ENCODE peak calls at places on chromosomes 16 and 17, in six cellular contexts. O, M, L, F, U and P are unnamed samples.

GRCh38 chr17:60832206-60832605 is 154.6 kb downstream of the BCAS3 start:
- DNase-seq in U (no peak), M (peak), F (no peak), O (no peak), L (no peak), P (no peak)

GRCh38 chr17:18213666-18214270 is 11.7 kb upstream of the LLGL1 start:
- DNase-seq in M (peak), O (no peak), F (no peak), U (peak), L (no peak), P (no peak)

GRCh38 chr16:66741131-66741900 is 10.1 kb downstream of the DYNC1LI2 start:
- DNase-seq in L (peak), M (peak), O (no peak), U (peak), F (no peak), P (no peak)

GRCh38 chr16:50195276-50195675 is 42.2 kb downstream of the TENT4B start:
- DNase-seq in U (peak), M (peak), F (no peak), L (peak), O (no peak), P (no peak)

GRCh38 chr17:83097831-83098230 is 18.4 kb downstream of the METRNL start:
- DNase-seq in O (no peak), L (no peak), F (no peak), U (no peak), M (no peak), P (no peak)

GRCh38 chr16:66986559-66986958 is 1.8 kb upstream of the CES4A start:
- DNase-seq in U (no peak), O (no peak), M (no peak), F (no peak), L (no peak), P (no peak)

GRCh38 chr17:39199673-39199985 is 454 bp upstream of the RPL19 start:
- DNase-seq in L (no peak), U (no peak), M (no peak), O (no peak), F (no peak), P (no peak)

GRCh38 chr16:4814542-4815173 is 12.2 kb upstream of the ROGDI start:
- DNase-seq in U (no peak), M (peak), O (no peak), F (no peak), L (no peak), P (no peak)

GRCh38 chr17:74147436-74147835 is 56.0 kb upstream of the RPL38 start:
- DNase-seq in F (no peak), O (peak), U (no peak), M (no peak), L (no peak), P (no peak)

GRCh38 chr17:43949777-43950176 is 4.0 kb downstream of the PYY start:
- DNase-seq in O (no peak), F (no peak), L (no peak), M (no peak), U (no peak), P (no peak)

GRCh38 chr16:369866-370436 is 387 bp downstream of the MRPL28 start:
- DNase-seq in U (no peak), L (no peak), F (no peak), M (peak), O (no peak), P (no peak)

GRCh38 chr16:20349615-20350014 is 2.9 kb downstream of the UMOD start:
- DNase-seq in L (no peak), M (no peak), F (no peak), U (no peak), O (no peak), P (peak)

GRCh38 chr16:27314161-27314723 is 468 bp downstream of the IL4R start:
- DNase-seq in L (peak), U (peak), F (no peak), M (peak), O (no peak), P (peak)

GRCh38 chr17:8628609-8629169 is 1.8 kb downstream of the MYH10 start:
- DNase-seq in M (no peak), U (no peak), L (no peak), O (no peak), F (no peak), P (no peak)

GRCh38 chr16:50666658-50667496 is 14.2 kb downstream of the SNX20 start:
- DNase-seq in M (no peak), O (peak), F (no peak), L (no peak), U (no peak), P (no peak)

GRCh38 chr17:78168906-78169793 is 769 bp downstream of the SYNGR2 start:
- DNase-seq in M (peak), U (peak), L (peak), O (peak), F (no peak), P (peak)

GRCh38 chr16:87701505-87701921 is 64.3 kb downstream of the KLHDC4 start:
- DNase-seq in M (no peak), L (no peak), O (no peak), U (no peak), F (no peak), P (no peak)

GRCh38 chr16:27246439-27246838 is 22.1 kb downstream of the NSMCE1 start:
- DNase-seq in U (no peak), M (no peak), F (no peak), O (peak), L (no peak), P (no peak)

GRCh38 chr16:85174871-85175723 is 62.8 kb upstream of the CIBAR2 start:
- DNase-seq in L (peak), O (no peak), U (peak), M (no peak), F (no peak), P (no peak)

GRCh38 chr17:64153565-64153964 is 23.6 kb upstream of the ERN1 start:
- DNase-seq in O (no peak), U (no peak), M (no peak), L (no peak), F (no peak), P (no peak)

GRCh38 chr17:59763861-59764260 is 56.4 kb downstream of the VMP1 start:
- DNase-seq in M (peak), F (no peak), O (no peak), U (peak), L (peak), P (no peak)

GRCh38 chr17:15081008-15081407 is 184.1 kb downstream of the PMP22 start:
- DNase-seq in M (no peak), L (no peak), F (no peak), U (no peak), O (no peak), P (no peak)

GRCh38 chr17:49886036-49886435 is 38.2 kb upstream of the TAC4 start:
- DNase-seq in M (peak), L (no peak), U (no peak), F (no peak), O (no peak), P (no peak)

GRCh38 chr16:89871895-89872294 is 1.5 kb upstream of the TCF25 start:
- DNase-seq in O (no peak), U (no peak), M (no peak), F (no peak), L (no peak), P (no peak)

GRCh38 chr17:42979511-42980273 is at the start of gene PTGES3L:
- DNase-seq in M (peak), U (peak), L (peak), O (peak), F (no peak), P (no peak)

GRCh38 chr17:332558-333322 is 19.9 kb downstream of the RPH3AL start:
- DNase-seq in O (peak), M (no peak), L (peak), U (peak), F (no peak), P (no peak)

GRCh38 chr17:60091908-60092331 is 13.2 kb upstream of the HEATR6 start:
- DNase-seq in L (peak), F (no peak), U (peak), M (no peak), O (no peak), P (no peak)

GRCh38 chr17:73338050-73338491 is 26.3 kb upstream of the CDC42EP4 start:
- DNase-seq in F (no peak), L (peak), O (no peak), M (no peak), U (peak), P (no peak)

GRCh38 chr17:34721326-34721725 is 141.9 kb downstream of the TMEM132E start:
- DNase-seq in F (no peak), O (no peak), M (no peak), L (no peak), U (no peak), P (no peak)

GRCh38 chr17:75152523-75152922 is 1.8 kb downstream of the JPT1 start:
- DNase-seq in O (no peak), L (peak), M (no peak), F (no peak), U (no peak), P (no peak)

GRCh38 chr17:75152971-75153853 is 1.1 kb downstream of the JPT1 start:
- DNase-seq in L (peak), U (peak), O (peak), M (peak), F (no peak), P (no peak)

GRCh38 chr17:75155191-75155601 is 884 bp upstream of the JPT1 start:
- DNase-seq in L (no peak), O (peak), M (peak), U (peak), F (no peak), P (no peak)

GRCh38 chr17:75153854-75154194 is 488 bp downstream of the JPT1 start:
- DNase-seq in M (no peak), U (peak), F (no peak), O (no peak), L (no peak), P (no peak)

GRCh38 chr17:75154195-75155106 is at the start of gene JPT1:
- DNase-seq in L (peak), F (peak), O (peak), U (peak), M (peak), P (peak)
- H2AFZ ChIP-seq in L (peak), F (peak), O (no peak), U (peak), M (peak), P (no peak)

GRCh38 chr17:62703776-62704380 is 76.4 kb downstream of the MRC2 start:
- DNase-seq in O (peak), U (peak), F (peak), M (peak), L (peak), P (peak)
- H2BK120ac ChIP-seq in O (no peak), U (peak), F (no peak), M (peak), L (peak), P (no peak)

DNA sequence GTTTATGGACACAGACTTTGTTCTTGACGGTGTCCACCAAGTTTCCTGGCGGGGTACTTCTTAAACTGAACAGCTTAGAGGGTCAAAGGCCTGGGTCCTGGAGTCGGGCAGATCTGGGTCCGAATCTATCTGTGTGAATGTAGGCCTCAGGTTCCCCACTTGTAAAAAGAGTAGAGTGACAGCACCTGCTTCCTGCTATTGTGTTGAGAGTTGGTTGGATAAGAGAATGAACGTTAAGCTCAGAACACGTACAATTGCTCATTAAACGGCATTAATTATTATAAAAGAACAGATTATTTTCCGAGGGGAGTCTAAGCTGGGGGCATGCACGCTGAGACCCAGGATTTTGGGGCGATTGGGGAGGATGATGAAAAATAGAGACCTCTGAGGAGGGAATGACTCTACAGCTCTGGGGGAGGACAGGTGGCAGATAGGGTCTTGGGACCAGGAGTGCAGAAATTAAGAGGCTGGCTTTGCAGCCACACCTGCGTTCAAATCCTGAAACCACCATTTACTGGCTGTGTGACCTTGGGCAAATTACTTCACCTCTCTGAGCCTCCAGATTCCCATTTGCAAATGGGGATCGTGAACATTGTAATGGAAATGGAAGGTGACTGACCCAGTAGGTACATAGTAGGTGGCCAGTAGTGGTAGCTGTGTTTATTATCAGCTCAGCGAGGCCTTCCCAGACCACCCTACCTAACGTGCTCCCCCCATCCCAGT is 862 bp downstream of the CLEC16A start:
- DNase-seq in O (no peak), L (no peak), U (no peak), F (no peak), M (no peak), P (no peak)
- H2AFZ ChIP-seq in O (no peak), L (peak), U (no peak), F (peak), M (no peak), P (no peak)

DNA sequence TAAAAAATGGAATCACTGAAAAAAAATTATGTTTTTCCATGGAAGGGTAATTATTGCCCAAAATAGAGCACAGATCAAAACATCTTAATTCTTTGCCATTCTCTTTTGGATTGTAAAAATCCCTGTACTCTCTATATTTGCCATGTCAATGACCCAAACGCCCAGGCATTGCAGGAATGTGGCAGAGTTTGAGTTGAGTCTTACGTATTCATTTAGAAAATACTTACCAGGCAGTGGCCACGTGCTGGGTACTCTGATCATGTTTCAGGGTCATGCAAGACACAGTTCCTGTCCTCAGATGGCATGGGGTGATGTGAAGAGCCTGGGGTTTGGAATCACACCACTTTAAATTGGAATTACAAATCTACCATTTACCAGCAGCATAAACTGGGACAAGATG is 267.7 kb downstream of the ABCC12 start:
- DNase-seq in O (peak), L (peak), M (peak), U (peak), F (no peak), P (no peak)
- H2BK120ac ChIP-seq in O (no peak), L (no peak), M (no peak), U (no peak), F (no peak), P (peak)

GRCh38 chr16:1536601-1537000 is 3.1 kb downstream of the TMEM204 start:
- DNase-seq in L (no peak), O (no peak), M (no peak), U (no peak), F (no peak), P (no peak)
- H2AFZ ChIP-seq in L (no peak), O (no peak), M (no peak), U (no peak), F (no peak), P (no peak)

GRCh38 chr17:40519089-40519775 is 17.8 kb upstream of the TNS4 start:
- DNase-seq in F (no peak), O (no peak), L (no peak), U (no peak), M (peak), P (no peak)
- H2BK120ac ChIP-seq in F (no peak), O (no peak), L (peak), U (no peak), M (peak), P (no peak)

GRCh38 chr17:68353121-68353521 is 61.8 kb downstream of the ARSG start:
- DNase-seq in L (no peak), U (no peak), M (peak), O (no peak), F (no peak), P (no peak)

GRCh38 chr17:68357886-68358285 is 66.6 kb downstream of the ARSG start:
- DNase-seq in F (no peak), U (no peak), M (peak), L (no peak), O (no peak), P (no peak)

GRCh38 chr17:68356949-68357455 is 65.7 kb downstream of the ARSG start:
- DNase-seq in F (no peak), O (no peak), M (no peak), L (no peak), U (no peak), P (no peak)

GRCh38 chr17:68355093-68355492 is 63.8 kb downstream of the ARSG start:
- DNase-seq in O (no peak), U (peak), M (peak), L (peak), F (no peak), P (no peak)

GRCh38 chr17:68356520-68356919 is 65.2 kb downstream of the ARSG start:
- DNase-seq in O (no peak), L (no peak), U (no peak), F (no peak), M (no peak), P (no peak)
- H2AFZ ChIP-seq in O (no peak), L (peak), U (no peak), F (no peak), M (no peak), P (no peak)